ENCODE peak calls at places on chromosomes 16 and 17, in ten cellular contexts. One of them, this sample, is unnamed.

GRCh38 chr16:76370344-76370743 is 93.1 kb downstream of the CNTNAP4 start:
- DNase-seq in amniotic stem cell: no peak
- DNase-seq in endothelial cell of umbilical vein: no peak
- DNase-seq in prostate gland: no peak
- DNase-seq in A172: no peak
- DNase-seq in GM03348: no peak
- DNase-seq in foreskin fibroblast: no peak
- DNase-seq in CD4-positive, alpha-beta memory T cell: no peak
- DNase-seq in activated naive CD4-positive, alpha-beta T cell: no peak
- DNase-seq in cardiac fibroblast: no peak
- DNase-seq in this sample: no peak

GRCh38 chr16:4753227-4753626 is 13.7 kb downstream of the ZNF500 start:
- DNase-seq in amniotic stem cell: no peak
- DNase-seq in endothelial cell of umbilical vein: no peak
- DNase-seq in prostate gland: no peak
- DNase-seq in A172: no peak
- DNase-seq in GM03348: no peak
- DNase-seq in foreskin fibroblast: no peak
- DNase-seq in CD4-positive, alpha-beta memory T cell: no peak
- DNase-seq in activated naive CD4-positive, alpha-beta T cell: no peak
- DNase-seq in cardiac fibroblast: no peak
- DNase-seq in this sample: no peak

GRCh38 chr17:32157225-32157624 is 14.9 kb downstream of the RHOT1 start:
- DNase-seq in amniotic stem cell: no peak
- DNase-seq in endothelial cell of umbilical vein: no peak
- DNase-seq in prostate gland: no peak
- DNase-seq in A172: peak; percentile 26
- DNase-seq in GM03348: no peak
- DNase-seq in foreskin fibroblast: no peak
- DNase-seq in CD4-positive, alpha-beta memory T cell: no peak
- DNase-seq in activated naive CD4-positive, alpha-beta T cell: no peak
- DNase-seq in cardiac fibroblast: peak; percentile 39
- DNase-seq in this sample: peak; percentile 79

GRCh38 chr16:86074651-86075487 is 175.9 kb downstream of the IRF8 start:
- DNase-seq in amniotic stem cell: no peak
- DNase-seq in endothelial cell of umbilical vein: peak; percentile 52
- DNase-seq in prostate gland: no peak
- DNase-seq in A172: no peak
- DNase-seq in GM03348: no peak
- DNase-seq in foreskin fibroblast: no peak
- DNase-seq in CD4-positive, alpha-beta memory T cell: no peak
- DNase-seq in activated naive CD4-positive, alpha-beta T cell: no peak
- DNase-seq in cardiac fibroblast: peak; percentile 7
- DNase-seq in this sample: no peak

GRCh38 chr17:76710863-76711611 is at the start of gene MXRA7:
- DNase-seq in amniotic stem cell: no peak
- DNase-seq in endothelial cell of umbilical vein: peak; percentile 61
- DNase-seq in prostate gland: peak; percentile 58
- DNase-seq in A172: peak; percentile 57
- DNase-seq in GM03348: peak; percentile 93
- DNase-seq in foreskin fibroblast: peak; percentile 61
- DNase-seq in CD4-positive, alpha-beta memory T cell: peak; percentile 38
- DNase-seq in activated naive CD4-positive, alpha-beta T cell: no peak
- DNase-seq in cardiac fibroblast: peak; percentile 80
- DNase-seq in this sample: peak; percentile 56

GRCh38 chr16:55357241-55357640 is 33.2 kb downstream of the IRX6 start:
- DNase-seq in amniotic stem cell: no peak
- DNase-seq in endothelial cell of umbilical vein: no peak
- DNase-seq in prostate gland: no peak
- DNase-seq in A172: no peak
- DNase-seq in GM03348: no peak
- DNase-seq in foreskin fibroblast: no peak
- DNase-seq in CD4-positive, alpha-beta memory T cell: no peak
- DNase-seq in activated naive CD4-positive, alpha-beta T cell: no peak
- DNase-seq in cardiac fibroblast: no peak
- DNase-seq in this sample: no peak

GRCh38 chr17:35372846-35373531 is 432 bp downstream of the SLFN11 start:
- DNase-seq in amniotic stem cell: no peak
- DNase-seq in endothelial cell of umbilical vein: peak; percentile 28
- DNase-seq in prostate gland: peak; percentile 14
- DNase-seq in A172: peak; percentile 16
- DNase-seq in GM03348: peak; percentile 20
- DNase-seq in foreskin fibroblast: no peak
- DNase-seq in CD4-positive, alpha-beta memory T cell: peak; percentile 10
- DNase-seq in activated naive CD4-positive, alpha-beta T cell: no peak
- DNase-seq in cardiac fibroblast: no peak
- DNase-seq in this sample: peak; percentile 12

GRCh38 chr17:1865252-1866037 is 35.6 kb downstream of the RPA1 start:
- DNase-seq in amniotic stem cell: no peak
- DNase-seq in endothelial cell of umbilical vein: peak; percentile 37
- DNase-seq in prostate gland: peak; percentile 23
- DNase-seq in A172: peak; percentile 54
- DNase-seq in GM03348: peak; percentile 71
- DNase-seq in foreskin fibroblast: peak; percentile 6
- DNase-seq in CD4-positive, alpha-beta memory T cell: peak; percentile 65
- DNase-seq in activated naive CD4-positive, alpha-beta T cell: no peak
- DNase-seq in cardiac fibroblast: peak; percentile 51
- DNase-seq in this sample: peak; percentile 41

GRCh38 chr16:67666032-67666537 is 465 bp downstream of the ENKD1 start:
- DNase-seq in amniotic stem cell: no peak
- DNase-seq in endothelial cell of umbilical vein: peak; percentile 30
- DNase-seq in prostate gland: no peak
- DNase-seq in A172: no peak
- DNase-seq in GM03348: peak; percentile 60
- DNase-seq in foreskin fibroblast: no peak
- DNase-seq in CD4-positive, alpha-beta memory T cell: no peak
- DNase-seq in activated naive CD4-positive, alpha-beta T cell: no peak
- DNase-seq in cardiac fibroblast: peak; percentile 50
- DNase-seq in this sample: peak; percentile 20

GRCh38 chr17:67528751-67529436 is 151.8 kb downstream of the PITPNC1 start:
- DNase-seq in amniotic stem cell: peak; percentile 87
- DNase-seq in endothelial cell of umbilical vein: peak; percentile 94
- DNase-seq in prostate gland: peak; percentile 28
- DNase-seq in A172: peak; percentile 88
- DNase-seq in GM03348: peak; percentile 95
- DNase-seq in foreskin fibroblast: peak; percentile 95
- DNase-seq in CD4-positive, alpha-beta memory T cell: no peak
- DNase-seq in activated naive CD4-positive, alpha-beta T cell: no peak
- DNase-seq in cardiac fibroblast: peak; percentile 71
- DNase-seq in this sample: peak; percentile 96

This sample was measured in fibroblast of mammary gland.